ENCODE peak calls at places on chromosomes 2 and 18, in five cellular contexts. O, W, H, M and J are unnamed samples.

GRCh38 chr2:46749042-46749461 is 166.6 kb downstream of the MCFD2 start:
- DNase-seq in M (no peak), W (no peak), O (peak), H (no peak), J (no peak)

GRCh38 chr2:64336171-64336570 is 117.8 kb upstream of the LGALSL start:
- DNase-seq in M (no peak), W (no peak), H (no peak), O (no peak), J (no peak)

GRCh38 chr18:32049393-32050161 is 31.0 kb downstream of the RNF125 start:
- DNase-seq in O (peak), W (no peak), H (no peak), M (no peak), J (peak)

GRCh38 chr2:9002637-9003365 is 683 bp downstream of the MBOAT2 start:
- DNase-seq in M (no peak), W (no peak), H (peak), O (peak), J (peak)

GRCh38 chr18:1585881-1586488 is 681.3 kb downstream of the ADCYAP1 start:
- DNase-seq in H (no peak), M (no peak), O (peak), W (no peak), J (no peak)

GRCh38 chr18:23735021-23735464 is 45.8 kb downstream of the LAMA3 start:
- DNase-seq in M (no peak), H (no peak), O (no peak), W (no peak), J (no peak)

GRCh38 chr2:7844414-7844961 is 837.4 kb upstream of the ID2 start:
- DNase-seq in M (no peak), O (no peak), W (no peak), H (no peak), J (no peak)

GRCh38 chr2:199274-199966 is 64.4 kb downstream of the SH3YL1 start:
- DNase-seq in W (no peak), M (no peak), O (no peak), H (no peak), J (no peak)

GRCh38 chr2:64329848-64330247 is 124.1 kb upstream of the LGALSL start:
- DNase-seq in W (no peak), H (no peak), M (no peak), O (no peak), J (no peak)

GRCh38 chr2:171412571-171412970 is 21.2 kb downstream of the METTL8 start:
- DNase-seq in M (no peak), W (no peak), O (no peak), H (no peak), J (no peak)

GRCh38 chr2:11344956-11345671 is 678 bp upstream of the ROCK2 start:
- DNase-seq in H (no peak), W (peak), M (peak), O (peak), J (peak)

GRCh38 chr2:113124181-113124961 is 3.0 kb upstream of the IL1RN start:
- DNase-seq in M (no peak), H (no peak), O (peak), W (no peak), J (no peak)

GRCh38 chr2:27638023-27638637 is 9.3 kb downstream of the GPN1 start:
- DNase-seq in M (no peak), O (peak), W (no peak), H (no peak), J (no peak)

GRCh38 chr18:50405582-50406271 is 30.9 kb downstream of the SKA1 start:
- DNase-seq in W (no peak), M (no peak), H (no peak), O (no peak), J (no peak)